ENCODE peak calls at places on chromosomes 2 and 18, in eight cellular contexts. F is activated naive CD8-positive, alpha-beta T cell treated with anti-CD3 and anti-CD28 coated beads for 36 hours; M is thoracic aorta; K is sigmoid colon; N is H4; B is stimulated activated CD8-positive, alpha-beta memory T cell treated with anti-CD3 and anti-CD28 coated beads, Interleukin-15, amount 100 ng/mL, for 4 hours; C is NCI-H748 treated with DMSO at 0.1 percent for 48 hours; O is omental fat pad. G is an unnamed sample.

GRCh38 chr2:133747965-133748700 is 179.9 kb upstream of the NCKAP5 start:
- DNase-seq in N (no peak), K (no peak), B (no peak), M (no peak), O (no peak), F (no peak), C (no peak), G (no peak)

GRCh38 chr2:160574472-160575140 is 81.0 kb upstream of the RBMS1 start:
- DNase-seq in M (no peak), O (no peak), C (no peak), K (no peak), B (no peak), F (no peak), N (peak; percentile 10), G (no peak)

GRCh38 chr2:101230541-101230993 is 22.1 kb upstream of the CNOT11 start:
- DNase-seq in M (no peak), O (no peak), C (no peak), K (no peak), F (no peak), N (no peak), B (no peak), G (no peak)

GRCh38 chr18:79848579-79849327 is 51.0 kb downstream of the KCNG2 start:
- DNase-seq in M (no peak), F (no peak), O (no peak), K (no peak), C (no peak), N (no peak), B (no peak), G (no peak)

GRCh38 chr2:48510329-48510728 is 19.6 kb upstream of the STON1 start:
- DNase-seq in M (no peak), C (no peak), F (no peak), O (no peak), B (no peak), N (no peak), K (no peak), G (no peak)

GRCh38 chr2:74146929-74147728 is 583 bp downstream of the BOLA3 start:
- DNase-seq in K (no peak), C (no peak), F (no peak), O (no peak), N (no peak), B (no peak), M (no peak), G (no peak)

GRCh38 chr18:68215931-68216330 is 499.0 kb downstream of the TMX3 start:
- DNase-seq in C (no peak), N (no peak), M (no peak), K (no peak), O (no peak), B (no peak), F (no peak), G (no peak)

GRCh38 chr18:59988098-59988706 is 88.4 kb downstream of the PMAIP1 start:
- DNase-seq in N (peak; percentile 50), O (no peak), B (peak; percentile 8), K (no peak), M (no peak), C (peak; percentile 54), F (peak; percentile 21), G (peak; percentile 69)

GRCh38 chr2:63124209-63124608 is 73.6 kb downstream of the OTX1 start:
- DNase-seq in C (no peak), O (no peak), F (no peak), N (no peak), B (no peak), K (no peak), M (no peak), G (no peak)

GRCh38 chr2:44464437-44464836 is 102.7 kb downstream of the CAMKMT start:
- DNase-seq in K (no peak), F (no peak), M (no peak), N (no peak), C (no peak), B (no peak), O (no peak), G (no peak)

GRCh38 chr2:128292599-128293425 is 25.9 kb downstream of the HS6ST1 start:
- DNase-seq in F (no peak), C (no peak), K (no peak), N (no peak), O (no peak), B (no peak), M (no peak), G (no peak)

GRCh38 chr18:36769611-36770314 is 59.0 kb downstream of the TPGS2 start:
- DNase-seq in O (no peak), K (no peak), N (no peak), M (no peak), C (no peak), B (no peak), F (no peak), G (peak; percentile 24)

GRCh38 chr2:71605781-71606241 is 152.4 kb downstream of the DYSF start:
- DNase-seq in O (peak; percentile 15), C (no peak), N (no peak), M (no peak), K (peak; percentile 41), F (no peak), B (no peak), G (no peak)

GRCh38 chr2:196274387-196274809 is 103.0 kb upstream of the STK17B start:
- DNase-seq in N (no peak), F (peak; percentile 24), O (no peak), K (no peak), M (no peak), B (no peak), C (peak; percentile 32), G (no peak)

GRCh38 chr2:162116372-162116771 is 35.7 kb downstream of the GCG start:
- DNase-seq in F (no peak), C (no peak), B (no peak), N (no peak), O (no peak), K (no peak), M (no peak), G (no peak)

GRCh38 chr2:239991689-239992314 is 33.3 kb downstream of the NDUFA10 start:
- DNase-seq in B (no peak), O (no peak), N (peak; percentile 42), K (no peak), C (peak; percentile 20), F (no peak), M (no peak), G (peak; percentile 40)

G was measured in activated CD8-positive, alpha-beta T cell treated with anti-CD3 and anti-CD28 coated beads, Interleukin-2, amount 10 ng/mL, durations not matched to agents 7 days and 5 days.